ENCODE peak calls at places on chromosomes 5 and 9, in four cellular contexts. P is aorta; N is astrocyte; U is CD8-positive, alpha-beta T cell. X is an unnamed sample.

GRCh38 chr9:93110400-93110855 is 14.4 kb downstream of the CARD19 start:
- DNase-seq in P (peak; percentile 45), N (no peak), U (no peak), X (no peak)

GRCh38 chr9:96691326-96691725 is 36.2 kb upstream of the PRXL2C start:
- DNase-seq in N (no peak), P (no peak), U (no peak), X (no peak)

GRCh38 chr9:108535526-108535925 is 320.3 kb downstream of the ACTL7B start:
- DNase-seq in U (no peak), P (no peak), N (no peak), X (no peak)

GRCh38 chr9:113525208-113525607 is 61.7 kb downstream of the RGS3 start:
- DNase-seq in P (no peak), N (no peak), U (no peak), X (no peak)

GRCh38 chr5:120985526-120985925 is 521.4 kb downstream of the PRR16 start:
- DNase-seq in N (no peak), U (no peak), P (no peak), X (no peak)

GRCh38 chr5:73338201-73339126 is 110.1 kb downstream of the FOXD1 start:
- DNase-seq in P (no peak), N (peak; percentile 92), U (no peak), X (peak; percentile 34)

GRCh38 chr9:74887041-74887980 is at the start of gene TRPM6:
- DNase-seq in N (peak; percentile 61), P (peak; percentile 89), U (peak; percentile 15), X (peak; percentile 80)

GRCh38 chr9:22105005-22105722 is 96.1 kb upstream of the CDKN2B start:
- DNase-seq in N (no peak), U (no peak), P (no peak), X (no peak)

GRCh38 chr5:76294573-76294972 is 108.5 kb upstream of the IQGAP2 start:
- DNase-seq in P (no peak), U (no peak), N (no peak), X (no peak)

GRCh38 chr9:116953271-116953670 is 266.2 kb downstream of the TRIM32 start:
- DNase-seq in U (no peak), P (no peak), N (no peak), X (no peak)

GRCh38 chr5:128684951-128685350 is 146.9 kb upstream of the FBN2 start:
- DNase-seq in U (no peak), P (no peak), N (peak; percentile 61), X (no peak)

GRCh38 chr5:172096184-172096941 is 89.9 kb upstream of the FBXW11 start:
- DNase-seq in U (no peak), P (no peak), N (no peak), X (no peak)

DNA sequence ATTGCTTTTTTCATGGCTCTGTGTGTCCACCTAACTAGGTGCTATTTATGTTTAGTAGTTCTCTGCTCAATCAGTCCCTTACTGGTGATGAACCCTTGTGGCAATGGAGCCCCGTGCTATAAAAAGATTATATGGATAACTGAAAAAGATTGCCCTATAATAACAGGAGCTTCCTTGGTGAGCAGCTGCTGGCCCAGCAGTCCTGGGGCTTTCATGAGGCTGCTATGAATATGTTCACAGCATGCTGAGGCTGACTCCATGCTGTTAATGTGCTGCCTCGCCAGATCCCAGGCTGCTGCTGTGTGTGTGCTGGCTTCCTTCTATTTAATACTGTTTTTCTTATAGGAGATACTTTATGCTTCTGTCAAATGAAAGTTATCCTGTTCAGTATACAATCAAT is 357.5 kb downstream of the TAF11L14 start:
- DNase-seq in P (no peak), U (no peak), N (no peak), X (no peak)
- H3K9me3 ChIP-seq in P (no peaks in the 10 kb centered on the region), U (no peaks in the 10 kb centered on the region), N (no peaks in the 10 kb centered on the region), X (no peaks in the 10 kb centered on the region)

GRCh38 chr5:33939863-33940262 is 3.7 kb downstream of the RXFP3 start:
- DNase-seq in P (no peak), N (peak; percentile 34), U (no peak), X (no peak)

GRCh38 chr5:33941090-33941489 is 4.9 kb downstream of the RXFP3 start:
- DNase-seq in N (no peak), U (no peak), P (no peak), X (no peak)

GRCh38 chr5:33938881-33939280 is 2.7 kb downstream of the RXFP3 start:
- DNase-seq in N (no peak), P (no peak), U (no peak), X (no peak)

DNA sequence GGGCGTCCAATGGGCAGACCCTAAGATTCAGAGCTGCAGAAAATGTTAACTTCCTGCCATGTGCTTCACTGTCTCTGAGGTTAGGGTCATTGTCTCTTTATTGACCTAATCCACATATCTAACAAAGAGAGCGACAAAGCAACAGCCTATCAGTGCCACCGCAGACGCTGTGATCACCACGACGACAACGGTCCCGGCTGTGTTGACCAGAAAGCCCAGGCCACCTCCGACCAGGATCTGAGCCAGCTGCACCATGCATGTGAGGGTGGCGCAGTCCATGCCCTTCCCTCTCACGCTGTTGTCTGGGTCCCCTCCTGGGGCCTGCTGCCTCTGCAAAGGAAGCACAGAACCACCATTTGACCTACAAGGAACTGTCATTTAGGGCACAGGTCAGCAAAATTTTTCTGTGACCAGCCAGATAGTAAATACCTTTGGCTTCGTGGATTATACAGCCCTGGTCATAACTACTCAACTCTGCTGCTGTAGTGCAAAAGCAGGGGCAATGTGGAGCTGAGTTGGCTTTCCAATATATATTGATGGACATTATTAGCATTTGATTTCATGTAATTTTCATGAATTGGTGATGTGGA is 8.5 kb downstream of the RXFP3 start:
- DNase-seq in U (no peak), N (no peak), P (no peak), X (no peak)
- H3K27me3 ChIP-seq in U (no peaks in the 10 kb centered on the region), N (peaks cover 23% of the 10 kb centered on the region), P (no peaks in the 10 kb centered on the region), X (peaks cover 27% of the 10 kb centered on the region)

GRCh38 chr9:86795861-86796497 is 151.3 kb downstream of the GAS1 start:
- DNase-seq in U (no peak), N (peak; percentile 60), P (peak; percentile 56), X (peak; percentile 49)

GRCh38 chr9:86794356-86795046 is 152.8 kb downstream of the GAS1 start:
- DNase-seq in N (peak; percentile 88), U (no peak), P (no peak), X (no peak)

GRCh38 chr9:86788456-86788855 is 158.8 kb downstream of the GAS1 start:
- DNase-seq in N (no peak), P (no peak), U (no peak), X (peak; percentile 24)

GRCh38 chr9:86795047-86795437 is 152.3 kb downstream of the GAS1 start:
- DNase-seq in P (no peak), N (no peak), U (no peak), X (no peak)

DNA sequence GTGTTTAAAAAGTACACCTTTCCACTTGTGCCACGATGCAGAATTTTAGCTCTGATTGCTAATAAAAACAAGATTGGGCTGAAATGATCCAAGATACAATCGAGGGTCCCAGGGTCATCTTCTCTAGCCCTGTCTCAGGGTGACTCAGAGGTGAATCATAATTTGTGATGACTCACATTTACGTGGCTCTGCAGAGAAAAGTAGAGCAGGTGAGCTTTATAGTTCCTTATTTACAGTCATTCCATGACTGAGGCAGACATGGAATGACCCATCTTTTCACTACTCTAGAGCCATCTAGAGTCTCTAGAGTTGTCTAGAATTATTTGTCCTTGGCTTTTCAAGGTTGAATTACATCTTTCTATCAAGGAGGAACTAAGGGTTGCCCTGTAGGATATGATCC is 155.2 kb downstream of the GAS1 start:
- DNase-seq in N (peak; percentile 25), U (no peak), P (no peak), X (no peak)
- H3K36me3 ChIP-seq in N (no peaks in the 10 kb centered on the region), U (no peaks in the 10 kb centered on the region), P (no peaks in the 10 kb centered on the region), X (no peaks in the 10 kb centered on the region)

DNA sequence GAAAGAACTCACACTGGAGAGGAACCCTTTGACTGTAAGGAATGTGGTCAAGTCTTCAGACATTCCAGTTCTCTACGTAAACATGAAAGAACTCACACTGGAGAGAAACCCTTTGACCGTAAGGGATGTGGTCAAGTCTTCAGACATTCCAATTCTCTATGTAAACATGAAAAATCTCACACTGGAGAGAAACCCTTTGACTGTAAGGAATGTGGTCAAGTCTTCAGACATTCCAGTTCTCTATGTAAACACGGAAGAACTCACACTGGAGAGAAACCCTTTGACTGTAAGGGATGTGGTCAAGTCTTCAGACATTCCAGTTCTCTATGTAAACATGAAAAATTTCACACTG is 32.6 kb downstream of the MAPK9 start:
- DNase-seq in N (peak; percentile 12), P (no peak), U (no peak), X (no peak)
- H3K9me3 ChIP-seq in N (peaks cover 64% of the 10 kb centered on the region), P (peaks cover 29% of the 10 kb centered on the region), U (peaks cover 58% of the 10 kb centered on the region), X (peaks cover 89% of the 10 kb centered on the region)

GRCh38 chr5:77326142-77326541 is 115.7 kb downstream of the PDE8B start:
- DNase-seq in U (no peak), N (no peak), P (no peak), X (no peak)

GRCh38 chr5:77329664-77330430 is 119.4 kb downstream of the PDE8B start:
- DNase-seq in P (no peak), N (peak; percentile 1), U (no peak), X (no peak)

GRCh38 chr5:77322406-77322805 is 111.9 kb downstream of the PDE8B start:
- DNase-seq in N (no peak), P (no peak), U (no peak), X (no peak)

GRCh38 chr5:77328926-77329647 is 118.6 kb downstream of the PDE8B start:
- DNase-seq in P (no peak), N (no peak), U (no peak), X (no peak)

GRCh38 chr5:77326986-77327734 is 116.7 kb downstream of the PDE8B start:
- DNase-seq in N (no peak), U (no peak), P (no peak), X (no peak)
- H3K27me3 ChIP-seq in N (no peaks in the 10 kb centered on the region), U (no peaks in the 10 kb centered on the region), P (no peaks in the 10 kb centered on the region), X (no peaks in the 10 kb centered on the region)

DNA sequence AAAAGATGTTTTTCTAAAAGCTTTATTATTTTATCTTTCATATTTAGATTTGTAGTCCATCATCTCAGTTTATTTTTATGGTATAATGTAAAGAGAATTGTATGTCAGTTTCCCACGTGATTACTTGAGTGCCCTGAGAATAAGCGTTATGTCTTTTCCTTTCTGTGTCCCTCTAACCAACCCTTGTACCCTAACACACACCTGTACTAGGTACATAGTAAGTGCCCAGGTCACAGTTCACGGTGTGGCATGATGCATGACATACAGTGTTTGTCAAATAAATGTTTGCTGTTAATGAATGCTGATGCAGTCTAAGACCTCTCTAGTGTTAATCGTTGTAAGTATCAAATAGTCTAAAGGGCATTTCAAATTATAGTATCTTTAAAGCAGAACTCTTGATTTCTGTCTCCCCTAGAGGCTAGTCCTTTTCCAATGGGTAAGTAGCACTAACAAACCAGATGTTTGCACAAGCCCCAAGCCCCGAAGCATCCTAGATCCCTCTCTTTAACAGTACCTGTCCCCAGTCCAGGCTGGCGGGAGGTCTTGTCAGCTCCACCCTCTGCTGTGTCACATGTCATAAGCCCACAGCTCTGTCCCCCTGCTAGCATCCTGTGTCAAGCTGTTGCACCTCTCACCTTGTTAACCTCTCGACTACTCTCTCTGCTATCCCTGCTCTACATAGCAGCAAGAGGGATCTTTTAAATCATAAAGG is 23.7 kb downstream of the NUP214 start:
- DNase-seq in P (no peak), N (no peak), U (no peak), X (no peak)
- H3K36me3 ChIP-seq in P (peaks cover 12% of the 10 kb centered on the region), N (peaks cover 80% of the 10 kb centered on the region), U (peaks cover 82% of the 10 kb centered on the region), X (peaks cover 86% of the 10 kb centered on the region)

DNA sequence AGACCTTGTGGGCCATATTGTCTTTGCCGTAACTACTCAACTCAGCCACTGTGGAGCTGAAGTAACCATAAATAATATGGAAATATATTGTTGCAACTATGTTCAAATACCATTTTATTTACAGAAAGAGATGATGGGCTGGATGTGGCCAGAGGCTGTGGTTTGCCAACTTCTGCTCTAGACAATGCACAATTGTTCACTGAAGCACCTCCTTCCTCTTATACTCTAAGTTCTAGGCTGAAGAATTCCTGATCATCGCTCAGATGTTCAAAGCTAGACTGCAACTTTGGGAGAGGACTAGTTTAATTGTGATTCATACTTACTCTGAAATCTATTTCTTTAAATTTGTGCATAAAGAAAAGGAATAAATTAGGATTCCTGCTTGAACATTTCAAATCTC is 245.0 kb downstream of the TAF11L14 start:
- DNase-seq in U (no peak), N (no peak), P (no peak), X (no peak)
- H3K9me3 ChIP-seq in U (peaks cover 4% of the 10 kb centered on the region), N (no peaks in the 10 kb centered on the region), P (no peaks in the 10 kb centered on the region), X (no peaks in the 10 kb centered on the region)